ENCODE peak calls at places on chromosomes 7 and 10, in five cellular contexts. L is upper lobe of left lung, O is PC-3, N is mammary epithelial cell, H is AG04450. K is an unnamed sample.

GRCh38 chr7:27148031-27148775 is 629 bp upstream of the HOXA6 start:
- DNase-seq in L (no peak), N (peak; percentile 67), O (peak; percentile 72), H (no peak), K (no peak)

GRCh38 chr10:108904163-108904878 is 1019.0 kb downstream of the XPNPEP1 start:
- DNase-seq in O (peak; percentile 25), N (no peak), L (no peak), H (no peak), K (no peak)

GRCh38 chr10:35872666-35873065 is 230.6 kb upstream of the FZD8 start:
- DNase-seq in L (no peak), H (no peak), N (no peak), O (no peak), K (no peak)

GRCh38 chr10:3141361-3142005 is 31.1 kb downstream of the PITRM1 start:
- DNase-seq in O (no peak), H (no peak), L (peak; percentile 71), N (no peak), K (no peak)

GRCh38 chr7:30973791-30974604 is 10.2 kb downstream of the GHRHR start:
- DNase-seq in H (no peak), L (peak; percentile 38), N (no peak), O (no peak), K (no peak)

GRCh38 chr10:131174651-131175540 is 136.6 kb downstream of the TCERG1L start:
- DNase-seq in O (no peak), H (no peak), L (peak; percentile 55), N (no peak), K (no peak)

GRCh38 chr7:30134523-30135270 is at the start of gene MTURN:
- DNase-seq in O (peak; percentile 73), N (peak; percentile 76), L (peak; percentile 99), H (peak; percentile 44), K (peak; percentile 85)

GRCh38 chr10:111956841-111957240 is 226.7 kb downstream of the GPAM start:
- DNase-seq in O (no peak), N (no peak), H (no peak), L (no peak), K (no peak)

GRCh38 chr7:87599336-87599735 is 1.3 kb downstream of the ABCB1 start:
- DNase-seq in N (no peak), O (no peak), H (no peak), L (no peak), K (peak; percentile 21)

GRCh38 chr7:2241580-2242540 is at the start of the genes MRM2 and NUDT1:
- DNase-seq in L (peak; percentile 97), O (peak; percentile 83), H (peak; percentile 16), N (peak; percentile 79), K (peak; percentile 73)

GRCh38 chr7:95045236-95045923 is 138.0 kb downstream of the PPP1R9A start:
- DNase-seq in H (no peak), L (peak; percentile 5), N (peak; percentile 1), O (peak; percentile 66), K (no peak)

GRCh38 chr10:81920213-81920829 is 45.3 kb downstream of the NRG3 start:
- DNase-seq in H (no peak), O (no peak), N (no peak), L (no peak), K (no peak)

GRCh38 chr7:111226800-111227199 is 135.9 kb downstream of the LRRN3 start:
- DNase-seq in L (no peak), N (no peak), O (no peak), H (no peak), K (no peak)

GRCh38 chr10:102802920-102803534 is 34.2 kb downstream of the CYP17A1 start:
- DNase-seq in L (no peak), N (peak; percentile 94), O (peak; percentile 7), H (peak; percentile 79), K (no peak)

GRCh38 chr7:45157653-45158401 is at the start of gene RAMP3:
- DNase-seq in O (no peak), L (peak; percentile 85), H (no peak), N (no peak), K (no peak)

GRCh38 chr7:73810991-73811360 is 19.8 kb upstream of the CLDN4 start:
- DNase-seq in L (no peak), N (no peak), O (no peak), H (no peak), K (no peak)

GRCh38 chr10:93438796-93439253 is 43.3 kb downstream of the MYOF start:
- DNase-seq in H (no peak), O (no peak), L (no peak), N (peak; percentile 91), K (no peak)

GRCh38 chr7:130904792-130905191 is 170.8 kb upstream of the KLF14 start:
- DNase-seq in O (peak; percentile 50), H (no peak), N (no peak), L (no peak), K (no peak)

GRCh38 chr7:131071786-131072504 is 255.7 kb upstream of the MKLN1 start:
- DNase-seq in H (no peak), O (peak; percentile 72), N (peak; percentile 72), L (no peak), K (no peak)

GRCh38 chr10:86698207-86698940 is 30.1 kb downstream of the LDB3 start:
- DNase-seq in N (no peak), L (no peak), O (no peak), H (no peak), K (no peak)

GRCh38 chr7:125857606-125858005 is 928.0 kb upstream of the POT1 start:
- DNase-seq in O (no peak), L (no peak), N (peak; percentile 26), H (no peak), K (no peak)

GRCh38 chr7:158272091-158272490 is 315.5 kb downstream of the PTPRN2 start:
- DNase-seq in O (no peak), L (no peak), H (no peak), N (no peak), K (no peak)

GRCh38 chr10:55966131-55966530 is 394.9 kb downstream of the ZWINT start:
- DNase-seq in O (peak; percentile 61), H (no peak), L (no peak), N (no peak), K (no peak)

GRCh38 chr10:4651404-4652037 is 174.5 kb upstream of the AKR1E2 start:
- DNase-seq in O (peak; percentile 24), N (peak; percentile 48), L (no peak), H (no peak), K (no peak)

GRCh38 chr7:2299131-2299829 is 15.0 kb downstream of the SNX8 start:
- DNase-seq in L (no peak), O (no peak), N (no peak), H (no peak), K (peak; percentile 49)

GRCh38 chr10:22133640-22134624 is 83.9 kb downstream of the EBLN1 start:
- DNase-seq in N (no peak), O (no peak), L (no peak), H (no peak), K (no peak)

GRCh38 chr7:47037607-47038006 is 544.3 kb downstream of the TNS3 start:
- DNase-seq in L (no peak), O (no peak), N (no peak), H (no peak), K (no peak)

GRCh38 chr10:62617702-62618451 is 186.6 kb upstream of the ADO start:
- DNase-seq in H (no peak), L (no peak), O (no peak), N (no peak), K (no peak)

GRCh38 chr10:62619409-62619730 is 185.2 kb upstream of the ADO start:
- DNase-seq in O (no peak), N (no peak), L (no peak), H (no peak), K (no peak)

GRCh38 chr10:62614389-62615157 is 189.9 kb upstream of the ADO start:
- DNase-seq in L (no peak), H (no peak), O (peak; percentile 99), N (peak; percentile 89), K (no peak)

GRCh38 chr10:62618576-62619408 is 185.7 kb upstream of the ADO start:
- DNase-seq in L (no peak), O (peak; percentile 99), H (no peak), N (no peak), K (no peak)

GRCh38 chr10:62616885-62617635 is 187.5 kb upstream of the ADO start:
- DNase-seq in N (no peak), H (no peak), O (no peak), L (no peak), K (no peak)
- TF ChIP-seq CTCF in N (no peak), H (no peak), O (no peak), L (no peak), K (no peak)

DNA sequence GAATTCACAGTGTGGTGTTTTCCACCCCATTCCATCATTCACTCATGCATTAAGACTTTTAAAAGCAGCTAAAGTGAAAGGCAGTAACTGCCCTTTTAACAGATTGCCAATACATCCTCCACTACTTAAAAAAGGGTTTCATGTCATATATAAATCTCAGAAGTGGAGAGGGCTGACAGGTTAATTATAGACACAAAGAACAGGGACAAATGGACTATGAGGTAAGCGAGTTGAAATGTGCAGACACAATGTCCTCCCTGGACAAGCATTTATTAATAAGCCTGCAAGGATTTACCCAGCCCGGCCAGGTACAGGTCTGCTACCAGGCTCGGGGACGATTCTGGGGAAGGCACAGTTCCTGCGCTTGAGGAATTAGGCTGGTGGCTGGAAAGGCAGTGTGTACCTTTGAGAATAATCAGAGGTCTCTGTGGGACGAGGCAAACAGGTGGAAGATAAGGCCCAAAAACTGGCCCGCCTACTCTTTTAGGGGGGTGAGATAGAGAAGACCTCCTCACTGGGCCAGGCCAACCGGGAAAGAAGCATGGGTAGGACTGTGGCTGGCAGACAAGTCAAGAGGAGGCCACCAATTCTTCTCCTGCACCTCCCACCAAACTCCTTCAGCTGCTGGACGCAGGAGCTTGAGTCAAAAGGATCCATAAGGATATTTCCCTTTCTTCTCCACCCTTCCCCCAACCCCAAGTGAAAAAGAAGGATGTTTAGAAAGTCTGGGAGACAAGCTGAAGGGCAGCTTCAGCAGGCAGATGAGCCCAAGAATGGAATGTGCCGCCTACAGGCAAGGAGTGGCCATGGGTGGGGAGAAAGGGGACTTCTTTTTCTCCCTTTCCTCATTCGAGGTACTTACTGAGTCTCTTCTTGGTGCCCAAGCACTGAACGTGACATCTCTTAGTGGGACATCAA is 1.5 kb downstream of the PDLIM1 start:
- DNase-seq in N (peak; percentile 42), O (peak; percentile 71), L (no peak), H (no peak), K (no peak)
- TF ChIP-seq CTCF in N (peak; percentile 4), O (peak; percentile 45), L (peak; percentile 51), H (peak; percentile 30), K (no peak)

DNA sequence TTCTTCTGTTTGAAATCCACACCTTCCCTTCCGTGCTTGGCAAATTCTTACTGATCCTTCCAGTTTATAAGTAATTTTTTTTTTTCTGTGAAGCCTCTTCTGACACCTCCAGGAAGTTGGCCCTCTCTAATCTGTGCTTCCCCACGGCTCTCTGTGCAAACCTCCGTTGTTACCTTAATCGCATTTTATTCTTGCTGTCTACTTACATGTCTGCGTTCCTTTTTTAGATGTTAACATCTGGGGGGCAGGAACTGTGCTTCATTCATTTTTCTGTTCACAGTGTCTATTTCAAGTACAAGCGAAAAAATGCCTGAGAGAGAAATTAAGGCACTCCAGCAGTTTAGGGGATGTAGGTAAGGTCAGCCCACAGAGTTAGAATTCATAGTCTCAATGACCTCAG is 8.4 kb upstream of the CAMK1D start:
- DNase-seq in O (no peak), N (no peak), H (no peak), L (no peak), K (no peak)
- TF ChIP-seq CTCF in O (no peak), N (no peak), H (no peak), L (no peak), K (no peak)

DNA sequence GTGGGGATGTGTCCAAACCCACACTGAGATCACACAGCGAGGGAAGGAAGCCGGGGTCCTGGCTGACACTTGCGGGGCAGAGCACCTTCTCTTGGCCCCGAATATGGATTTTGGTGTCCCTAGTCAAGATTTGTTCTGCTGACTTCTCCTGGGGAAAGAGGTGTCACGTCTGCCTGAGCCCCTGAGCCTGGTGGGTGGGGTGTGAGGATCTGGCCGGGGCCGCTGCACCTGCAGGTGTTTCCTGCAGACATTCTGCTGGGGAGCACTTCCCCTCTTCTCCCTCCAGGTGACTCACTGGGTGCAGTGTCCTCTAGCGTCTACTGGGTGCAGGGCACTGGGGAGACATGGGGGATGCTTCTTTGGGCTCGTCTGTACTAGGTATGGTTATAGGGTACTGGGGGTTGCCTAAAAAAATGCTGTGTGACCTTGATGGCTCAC is 99.2 kb downstream of the GRK5 start:
- DNase-seq in N (no peak), L (peak; percentile 67), O (peak; percentile 34), H (no peak), K (peak; percentile 73)
- TF ChIP-seq CTCF in N (peak; percentile 21), L (no peak), O (peak; percentile 43), H (peak; percentile 4), K (no peak)

K was measured in activated B cell treated with CpG ODN at 0.5 μM for 24 hours.